ENCODE peak calls at places on chromosomes 5 and 9, in five cellular contexts. B, X, Z, J and E are unnamed samples.

GRCh38 chr9:95440447-95440846 is 76.3 kb downstream of the PTCH1 start:
- DNase-seq in B (no peak), X (no peak), Z (no peak), J (no peak), E (no peak)

GRCh38 chr5:143228597-143229293 is 174.7 kb downstream of the NR3C1 start:
- DNase-seq in B (no peak), X (peak), Z (no peak), J (no peak), E (no peak)

GRCh38 chr5:93583799-93584530 is 943 bp downstream of the NR2F1 start:
- DNase-seq in B (no peak), X (peak), Z (no peak), J (no peak), E (no peak)

GRCh38 chr9:31799953-31800609 is 584.4 kb upstream of the ACO1 start:
- DNase-seq in B (no peak), X (no peak), Z (no peak), J (no peak), E (no peak)

GRCh38 chr9:119533509-119533908 is 164.3 kb upstream of the BRINP1 start:
- DNase-seq in B (no peak), X (no peak), Z (no peak), J (no peak), E (no peak)

GRCh38 chr5:41234475-41234874 is 21.1 kb upstream of the C6 start:
- DNase-seq in B (no peak), X (no peak), Z (no peak), J (no peak), E (no peak)

GRCh38 chr5:174371600-174372094 is 326.1 kb downstream of the NSG2 start:
- DNase-seq in B (no peak), X (no peak), Z (no peak), J (no peak), E (no peak)

GRCh38 chr9:37994639-37995347 is 74.2 kb downstream of the SHB start:
- DNase-seq in B (peak), X (no peak), Z (peak), J (no peak), E (peak)

GRCh38 chr9:92492781-92493401 is 10.6 kb upstream of the ASPN start:
- DNase-seq in B (no peak), X (no peak), Z (no peak), J (no peak), E (no peak)

GRCh38 chr5:147617711-147618110 is 107.8 kb upstream of the DPYSL3 start:
- DNase-seq in B (no peak), X (no peak), Z (no peak), J (no peak), E (no peak)

GRCh38 chr5:41835625-41836024 is 34.6 kb downstream of the OXCT1 start:
- DNase-seq in B (no peak), X (no peak), Z (peak), J (no peak), E (no peak)

GRCh38 chr5:31153523-31153922 is 40.0 kb upstream of the CDH6 start:
- DNase-seq in B (no peak), X (no peak), Z (no peak), J (no peak), E (no peak)

GRCh38 chr5:169300468-169301385 is at the start of gene SLIT3:
- DNase-seq in B (no peak), X (no peak), Z (peak), J (no peak), E (peak)

GRCh38 chr9:37242089-37242488 is 121.7 kb downstream of the ZCCHC7 start:
- DNase-seq in B (no peak), X (no peak), Z (no peak), J (no peak), E (no peak)

GRCh38 chr9:79682076-79682736 is 110.4 kb downstream of the TLE4 start:
- DNase-seq in B (no peak), X (no peak), Z (no peak), J (no peak), E (no peak)

GRCh38 chr9:134632329-134632728 is 9.3 kb upstream of the COL5A1 start:
- DNase-seq in B (no peak), X (peak), Z (no peak), J (no peak), E (peak)

GRCh38 chr5:157947156-157947555 is 88.2 kb upstream of the CLINT1 start:
- DNase-seq in B (no peak), X (no peak), Z (no peak), J (no peak), E (no peak)

GRCh38 chr9:86098793-86099694 is at the start of gene GOLM1:
- DNase-seq in B (no peak), X (peak), Z (no peak), J (no peak), E (peak)

GRCh38 chr9:5920860-5921328 is 30.2 kb downstream of the MLANA start:
- DNase-seq in B (no peak), X (no peak), Z (no peak), J (no peak), E (no peak)